ENCODE peak calls at places on chromosomes 16 and 17, in four cellular contexts. L is cardiac fibroblast, X is fibroblast of mammary gland, Z is astrocyte of the spinal cord. J is an unnamed sample.

GRCh38 chr17:64032081-64032480 is 11.6 kb upstream of the ICAM2 start:
- DNase-seq in Z (no peak), L (no peak), X (peak; percentile 34), J (no peak)

GRCh38 chr16:31099860-31100638 is 5.5 kb upstream of the VKORC1 start:
- DNase-seq in Z (peak; percentile 36), X (peak; percentile 91), L (no peak), J (peak; percentile 30)

GRCh38 chr17:7560172-7561027 is 1.3 kb upstream of the SENP3 start:
- DNase-seq in X (peak; percentile 65), L (peak; percentile 68), Z (peak; percentile 59), J (peak; percentile 59)

GRCh38 chr17:77072670-77073069 is 68.1 kb upstream of the SEC14L1 start:
- DNase-seq in Z (no peak), X (no peak), L (no peak), J (no peak)

GRCh38 chr17:2210726-2211125 is 92.9 kb downstream of the SMG6 start:
- DNase-seq in X (no peak), Z (no peak), L (no peak), J (no peak)

GRCh38 chr17:39239640-39240314 is 14.0 kb upstream of the STAC2 start:
- DNase-seq in X (no peak), Z (no peak), L (no peak), J (no peak)

GRCh38 chr16:87086575-87086974 is 230.6 kb downstream of the C16orf95 start:
- DNase-seq in X (peak; percentile 43), Z (peak; percentile 65), L (peak; percentile 27), J (peak; percentile 77)

GRCh38 chr17:68954146-68954971 is 833 bp downstream of the ABCA8 start:
- DNase-seq in L (peak; percentile 47), Z (peak; percentile 29), X (peak; percentile 38), J (peak; percentile 68)

GRCh38 chr16:10070591-10070990 is 111.6 kb downstream of the GRIN2A start:
- DNase-seq in Z (no peak), X (no peak), L (no peak), J (no peak)

GRCh38 chr17:17036520-17036998 is 5.7 kb upstream of the MPRIP start:
- DNase-seq in X (no peak), L (no peak), Z (no peak), J (no peak)

GRCh38 chr17:31321481-31321880 is at the start of gene EVI2A:
- DNase-seq in X (peak; percentile 92), L (peak; percentile 81), Z (peak; percentile 90), J (peak; percentile 87)

GRCh38 chr17:28416703-28417311 is 10.8 kb upstream of the SLC46A1 start:
- DNase-seq in Z (peak; percentile 43), L (peak; percentile 76), X (peak; percentile 64), J (peak; percentile 65)

GRCh38 chr17:49987290-49987585 is 7.8 kb downstream of the DLX3 start:
- DNase-seq in L (no peak), Z (no peak), X (no peak), J (no peak)

GRCh38 chr17:7440113-7440822 is 956 bp downstream of the FGF11 start:
- DNase-seq in X (no peak), Z (peak; percentile 6), L (peak; percentile 23), J (peak; percentile 22)

GRCh38 chr16:17453365-17454122 is 17.2 kb downstream of the XYLT1 start:
- DNase-seq in L (no peak), Z (no peak), X (no peak), J (no peak)

GRCh38 chr17:34764716-34765115 is 185.3 kb downstream of the TMEM132E start:
- DNase-seq in L (no peak), X (no peak), Z (no peak), J (no peak)

GRCh38 chr16:53775821-53776431 is 72.0 kb downstream of the FTO start:
- DNase-seq in L (peak; percentile 96), Z (peak; percentile 90), X (peak; percentile 92), J (peak; percentile 96)

GRCh38 chr16:64321066-64321465 is 800.8 kb downstream of the CDH11 start:
- DNase-seq in X (no peak), L (no peak), Z (no peak), J (no peak)

GRCh38 chr16:57590654-57591085 is 37.8 kb upstream of the ADGRG1 start:
- DNase-seq in L (peak; percentile 70), Z (peak; percentile 79), X (peak; percentile 57), J (peak; percentile 86)

GRCh38 chr17:73639926-73640325 is 4.3 kb downstream of the SDK2 start:
- DNase-seq in X (no peak), Z (no peak), L (no peak), J (no peak)

GRCh38 chr17:42679492-42680330 is 1.9 kb downstream of the CCR10 start:
- DNase-seq in X (peak; percentile 69), Z (peak; percentile 73), L (peak; percentile 83), J (peak; percentile 70)

GRCh38 chr16:86642084-86642483 is 63.7 kb downstream of the FOXL1 start:
- DNase-seq in L (no peak), Z (no peak), X (no peak), J (no peak)

GRCh38 chr17:69428252-69428980 is 13.9 kb downstream of the MAP2K6 start:
- DNase-seq in L (no peak), Z (no peak), X (no peak), J (no peak)

GRCh38 chr17:47850692-47851573 is at the start of gene SP6:
- DNase-seq in Z (peak; percentile 24), X (peak; percentile 46), L (peak; percentile 48), J (peak; percentile 36)
- TF ChIP-seq CTCF in Z (no peak), X (no peak), L (no peak), J (no peak)

GRCh38 chr16:51327001-51327400 is 175.9 kb upstream of the SALL1 start:
- DNase-seq in Z (peak; percentile 65), L (peak; percentile 56), X (peak; percentile 93), J (peak; percentile 82)
- H3K4me3 ChIP-seq in Z (no peak overlapping the region), L (no peak overlapping the region), X (no peak overlapping the region), J (no peak overlapping the region)

DNA sequence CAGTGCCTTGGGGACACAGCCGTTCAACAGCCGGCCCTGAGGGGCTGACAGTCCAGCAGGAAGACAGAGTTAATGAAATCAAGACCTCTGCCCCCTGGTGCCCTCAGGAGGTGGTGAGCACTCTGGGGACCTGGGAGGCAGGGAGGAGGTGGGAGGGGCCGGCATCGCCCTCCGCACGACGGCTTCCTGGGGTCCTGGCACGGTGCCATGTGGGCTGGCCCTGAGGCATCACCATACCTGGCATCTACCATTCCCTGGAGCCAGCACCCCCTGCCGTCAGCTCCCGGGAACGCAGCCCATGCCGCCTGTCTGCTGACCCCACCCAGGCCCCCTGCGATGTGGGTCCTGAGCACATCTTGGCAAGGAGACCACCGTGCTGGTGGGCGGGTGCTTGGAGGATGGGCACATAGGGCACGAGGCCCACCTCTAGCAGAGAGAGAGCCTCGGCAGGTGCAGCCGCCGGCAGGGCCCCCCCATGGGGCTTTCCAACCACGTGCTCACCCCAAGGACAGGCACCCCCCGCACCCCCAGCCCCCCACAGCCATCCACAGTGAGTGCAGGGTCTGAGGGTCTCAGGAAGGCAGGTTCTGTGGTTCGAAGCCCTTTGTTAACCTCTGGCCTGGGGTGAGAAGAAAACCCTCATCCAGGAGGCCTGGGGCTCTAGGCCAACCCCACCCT is 52.5 kb downstream of the ZFPM1 start:
- DNase-seq in Z (no peak), L (peak; percentile 18), X (peak; percentile 31), J (peak; percentile 27)
- TF ChIP-seq CTCF in Z (peak; percentile 30), L (peak; percentile 41), X (peak; percentile 51), J (peak; percentile 62)

GRCh38 chr17:55577011-55577586 is 65.8 kb upstream of the SMIM36 start:
- DNase-seq in L (peak; percentile 69), Z (peak; percentile 95), X (peak; percentile 95), J (peak; percentile 86)

GRCh38 chr17:55575058-55575606 is 63.9 kb upstream of the SMIM36 start:
- DNase-seq in X (peak; percentile 54), Z (no peak), L (no peak), J (no peak)

GRCh38 chr17:55572599-55572998 is 61.3 kb upstream of the SMIM36 start:
- DNase-seq in X (no peak), L (no peak), Z (no peak), J (no peak)

GRCh38 chr17:55577687-55578086 is 66.4 kb upstream of the SMIM36 start:
- DNase-seq in X (peak; percentile 54), Z (peak; percentile 42), L (peak; percentile 14), J (no peak)

GRCh38 chr17:55576237-55576998 is 65.2 kb upstream of the SMIM36 start:
- DNase-seq in Z (peak; percentile 90), L (peak; percentile 66), X (peak; percentile 91), J (peak; percentile 87)
- H3K4me3 ChIP-seq in Z (no peak overlapping the region), L (peak overlapping the region; percentile 0), X (no peak overlapping the region), J (peak overlapping the region; percentile 42)

J was measured in fibroblast of the aortic adventitia.